ENCODE peak calls at places on chromosomes 1 and 21, in six cellular contexts. One of them, this sample, is unnamed.
A peak's percentile ranks its signal among the peaks of the same experiment; 100 is the strongest.

GRCh38 chr1:58964428-58964827 is 180.6 kb upstream of the JUN start:
- DNase-seq in GM23248: no peak
- DNase-seq in right lobe of liver: no peak
- DNase-seq in left ventricle myocardium inferior: no peak
- DNase-seq in endodermal cell: no peak
- DNase-seq in SJSA1: no peak
- DNase-seq in this sample: no peak

GRCh38 chr21:31410763-31411278 is 66.8 kb upstream of the TIAM1 start:
- DNase-seq in GM23248: no peak
- DNase-seq in right lobe of liver: no peak
- DNase-seq in left ventricle myocardium inferior: no peak
- DNase-seq in endodermal cell: no peak
- DNase-seq in SJSA1: no peak
- DNase-seq in this sample: no peak

GRCh38 chr1:226181996-226182714 is 4.4 kb downstream of the ACBD3 start:
- DNase-seq in GM23248: peak; percentile 88
- DNase-seq in right lobe of liver: peak; percentile 33
- DNase-seq in left ventricle myocardium inferior: peak; percentile 53
- DNase-seq in endodermal cell: peak; percentile 54
- DNase-seq in SJSA1: peak; percentile 30
- DNase-seq in this sample: peak; percentile 44

GRCh38 chr1:115090547-115090946 is 1.2 kb upstream of the TSPAN2 start:
- DNase-seq in GM23248: peak; percentile 81
- DNase-seq in right lobe of liver: no peak
- DNase-seq in left ventricle myocardium inferior: peak; percentile 31
- DNase-seq in endodermal cell: peak; percentile 79
- DNase-seq in SJSA1: no peak
- DNase-seq in this sample: no peak

GRCh38 chr1:226664413-226665101 is 74.5 kb downstream of the ITPKB start:
- DNase-seq in GM23248: peak; percentile 91
- DNase-seq in right lobe of liver: no peak
- DNase-seq in left ventricle myocardium inferior: peak; percentile 46
- DNase-seq in endodermal cell: no peak
- DNase-seq in SJSA1: peak; percentile 92
- DNase-seq in this sample: no peak

GRCh38 chr1:23664837-23665795 is 26.5 kb upstream of the RPL11 start:
- DNase-seq in GM23248: peak; percentile 62
- DNase-seq in right lobe of liver: no peak
- DNase-seq in left ventricle myocardium inferior: no peak
- DNase-seq in endodermal cell: peak; percentile 61
- DNase-seq in SJSA1: peak; percentile 33
- DNase-seq in this sample: peak; percentile 20

GRCh38 chr1:246320286-246320685 is 186.8 kb downstream of the SMYD3 start:
- DNase-seq in GM23248: no peak
- DNase-seq in right lobe of liver: no peak
- DNase-seq in left ventricle myocardium inferior: no peak
- DNase-seq in endodermal cell: no peak
- DNase-seq in SJSA1: no peak
- DNase-seq in this sample: no peak

GRCh38 chr1:168007691-168008090 is 70.8 kb upstream of the MPC2 start:
- DNase-seq in GM23248: no peak
- DNase-seq in right lobe of liver: no peak
- DNase-seq in left ventricle myocardium inferior: no peak
- DNase-seq in endodermal cell: no peak
- DNase-seq in SJSA1: no peak
- DNase-seq in this sample: no peak

GRCh38 chr21:15415541-15416261 is 314.1 kb upstream of the USP25 start:
- DNase-seq in GM23248: peak; percentile 28
- DNase-seq in right lobe of liver: no peak
- DNase-seq in left ventricle myocardium inferior: no peak
- DNase-seq in endodermal cell: no peak
- DNase-seq in SJSA1: no peak
- DNase-seq in this sample: no peak

GRCh38 chr1:58780586-58781452 is 3.0 kb downstream of the JUN start:
- DNase-seq in GM23248: peak; percentile 38
- DNase-seq in right lobe of liver: no peak
- DNase-seq in left ventricle myocardium inferior: no peak
- DNase-seq in endodermal cell: no peak
- DNase-seq in SJSA1: peak; percentile 34
- DNase-seq in this sample: peak; percentile 59

GRCh38 chr1:20371411-20371810 is 80.7 kb downstream of the VWA5B1 start:
- DNase-seq in GM23248: peak; percentile 48
- DNase-seq in right lobe of liver: no peak
- DNase-seq in left ventricle myocardium inferior: no peak
- DNase-seq in endodermal cell: peak; percentile 84
- DNase-seq in SJSA1: no peak
- DNase-seq in this sample: no peak

GRCh38 chr1:231684333-231685244 is 58.0 kb downstream of the DISC1 start:
- DNase-seq in GM23248: no peak
- DNase-seq in right lobe of liver: no peak
- DNase-seq in left ventricle myocardium inferior: no peak
- DNase-seq in endodermal cell: no peak
- DNase-seq in SJSA1: peak; percentile 57
- DNase-seq in this sample: no peak

GRCh38 chr1:167229719-167230385 is 9.2 kb downstream of the POU2F1 start:
- DNase-seq in GM23248: no peak
- DNase-seq in right lobe of liver: no peak
- DNase-seq in left ventricle myocardium inferior: no peak
- DNase-seq in endodermal cell: no peak
- DNase-seq in SJSA1: no peak
- DNase-seq in this sample: no peak

GRCh38 chr1:161440312-161440894 is 64.9 kb upstream of the FCGR2A start:
- DNase-seq in GM23248: peak; percentile 73
- DNase-seq in right lobe of liver: peak; percentile 46
- DNase-seq in left ventricle myocardium inferior: peak; percentile 53
- DNase-seq in endodermal cell: peak; percentile 91
- DNase-seq in SJSA1: peak; percentile 91
- DNase-seq in this sample: peak; percentile 39

GRCh38 chr21:45954271-45954670 is 27.3 kb upstream of the COL6A1 start:
- DNase-seq in GM23248: peak; percentile 88
- DNase-seq in right lobe of liver: no peak
- DNase-seq in left ventricle myocardium inferior: no peak
- DNase-seq in endodermal cell: peak; percentile 75
- DNase-seq in SJSA1: no peak
- DNase-seq in this sample: no peak

GRCh38 chr21:45618846-45619485 is 24.6 kb upstream of the PCBP3 start:
- DNase-seq in GM23248: peak; percentile 43
- DNase-seq in right lobe of liver: peak; percentile 6
- DNase-seq in left ventricle myocardium inferior: no peak
- DNase-seq in endodermal cell: peak; percentile 44
- DNase-seq in SJSA1: no peak
- DNase-seq in this sample: no peak

GRCh38 chr1:152577168-152577567 is 3.1 kb downstream of the LCE3D start:
- DNase-seq in GM23248: peak; percentile 70
- DNase-seq in right lobe of liver: no peak
- DNase-seq in left ventricle myocardium inferior: no peak
- DNase-seq in endodermal cell: no peak
- DNase-seq in SJSA1: no peak
- DNase-seq in this sample: peak; percentile 28

GRCh38 chr1:52098139-52098871 is 42.2 kb downstream of the BTF3L4 start:
- DNase-seq in GM23248: no peak
- DNase-seq in right lobe of liver: no peak
- DNase-seq in left ventricle myocardium inferior: no peak
- DNase-seq in endodermal cell: no peak
- DNase-seq in SJSA1: no peak
- DNase-seq in this sample: no peak

GRCh38 chr1:161907266-161907665 is 116.4 kb downstream of the OLFML2B start:
- DNase-seq in GM23248: no peak
- DNase-seq in right lobe of liver: no peak
- DNase-seq in left ventricle myocardium inferior: no peak
- DNase-seq in endodermal cell: no peak
- DNase-seq in SJSA1: no peak
- DNase-seq in this sample: no peak

GRCh38 chr1:91712981-91713841 is 172.7 kb downstream of the TGFBR3 start:
- DNase-seq in GM23248: peak; percentile 80
- DNase-seq in right lobe of liver: peak; percentile 35
- DNase-seq in left ventricle myocardium inferior: peak; percentile 69
- DNase-seq in endodermal cell: no peak
- DNase-seq in SJSA1: no peak
- DNase-seq in this sample: no peak

GRCh38 chr1:81304187-81304586 is 496.5 kb upstream of the ADGRL2 start:
- DNase-seq in GM23248: peak; percentile 68
- DNase-seq in right lobe of liver: no peak
- DNase-seq in left ventricle myocardium inferior: no peak
- DNase-seq in endodermal cell: no peak
- DNase-seq in SJSA1: peak; percentile 34
- DNase-seq in this sample: peak; percentile 61

GRCh38 chr1:157040802-157041201 is 4.7 kb downstream of the ARHGEF11 start:
- DNase-seq in GM23248: peak; percentile 35
- DNase-seq in right lobe of liver: no peak
- DNase-seq in left ventricle myocardium inferior: no peak
- DNase-seq in endodermal cell: no peak
- DNase-seq in SJSA1: no peak
- DNase-seq in this sample: no peak

GRCh38 chr21:36728371-36729111 is 29.6 kb downstream of the SIM2 start:
- DNase-seq in GM23248: no peak
- DNase-seq in right lobe of liver: no peak
- DNase-seq in left ventricle myocardium inferior: no peak
- DNase-seq in endodermal cell: no peak
- DNase-seq in SJSA1: no peak
- DNase-seq in this sample: no peak

GRCh38 chr1:88608139-88608943 is 75.7 kb upstream of the PKN2 start:
- DNase-seq in GM23248: peak; percentile 54
- DNase-seq in right lobe of liver: no peak
- DNase-seq in left ventricle myocardium inferior: no peak
- DNase-seq in endodermal cell: no peak
- DNase-seq in SJSA1: peak; percentile 14
- DNase-seq in this sample: no peak

GRCh38 chr1:241325441-241325840 is 31.6 kb downstream of the RGS7 start:
- DNase-seq in GM23248: no peak
- DNase-seq in right lobe of liver: no peak
- DNase-seq in left ventricle myocardium inferior: no peak
- DNase-seq in endodermal cell: no peak
- DNase-seq in SJSA1: no peak
- DNase-seq in this sample: no peak
- H3K4me1 ChIP-seq in GM23248: no peaks in the 10 kb centered on the region
- H3K4me1 ChIP-seq in right lobe of liver: no peaks in the 10 kb centered on the region
- H3K4me1 ChIP-seq in left ventricle myocardium inferior: no peaks in the 10 kb centered on the region
- H3K4me1 ChIP-seq in endodermal cell: no peaks in the 10 kb centered on the region
- H3K4me1 ChIP-seq in SJSA1: no peaks in the 10 kb centered on the region
- H3K4me1 ChIP-seq in this sample: no peaks in the 10 kb centered on the region

GRCh38 chr1:169701261-169701802 is 10.1 kb downstream of the SELL start:
- DNase-seq in GM23248: no peak
- DNase-seq in right lobe of liver: no peak
- DNase-seq in left ventricle myocardium inferior: no peak
- DNase-seq in endodermal cell: no peak
- DNase-seq in SJSA1: no peak
- DNase-seq in this sample: no peak
- H3K4me1 ChIP-seq in GM23248: no peaks in the 10 kb centered on the region
- H3K4me1 ChIP-seq in right lobe of liver: no peaks in the 10 kb centered on the region
- H3K4me1 ChIP-seq in left ventricle myocardium inferior: no peaks in the 10 kb centered on the region
- H3K4me1 ChIP-seq in endodermal cell: no peaks in the 10 kb centered on the region
- H3K4me1 ChIP-seq in SJSA1: no peaks in the 10 kb centered on the region
- H3K4me1 ChIP-seq in this sample: no peaks in the 10 kb centered on the region

GRCh38 chr1:200366577-200367253 is 43.1 kb downstream of the ZNF281 start:
- DNase-seq in GM23248: no peak
- DNase-seq in right lobe of liver: peak; percentile 41
- DNase-seq in left ventricle myocardium inferior: no peak
- DNase-seq in endodermal cell: peak; percentile 49
- DNase-seq in SJSA1: no peak
- DNase-seq in this sample: no peak

GRCh38 chr1:200369706-200370105 is 40.1 kb downstream of the ZNF281 start:
- DNase-seq in GM23248: no peak
- DNase-seq in right lobe of liver: no peak
- DNase-seq in left ventricle myocardium inferior: no peak
- DNase-seq in endodermal cell: peak; percentile 42
- DNase-seq in SJSA1: no peak
- DNase-seq in this sample: no peak

GRCh38 chr1:200367841-200368534 is 41.8 kb downstream of the ZNF281 start:
- DNase-seq in GM23248: peak; percentile 94
- DNase-seq in right lobe of liver: no peak
- DNase-seq in left ventricle myocardium inferior: no peak
- DNase-seq in endodermal cell: peak; percentile 45
- DNase-seq in SJSA1: peak; percentile 55
- DNase-seq in this sample: no peak

GRCh38 chr1:200369131-200369530 is 40.7 kb downstream of the ZNF281 start:
- DNase-seq in GM23248: no peak
- DNase-seq in right lobe of liver: no peak
- DNase-seq in left ventricle myocardium inferior: no peak
- DNase-seq in endodermal cell: peak; percentile 50
- DNase-seq in SJSA1: no peak
- DNase-seq in this sample: no peak

GRCh38 chr1:200368556-200368955 is 41.3 kb downstream of the ZNF281 start:
- DNase-seq in GM23248: peak; percentile 4
- DNase-seq in right lobe of liver: no peak
- DNase-seq in left ventricle myocardium inferior: no peak
- DNase-seq in endodermal cell: peak; percentile 57
- DNase-seq in SJSA1: no peak
- DNase-seq in this sample: no peak
- H3K4me1 ChIP-seq in GM23248: peaks cover 80% of the 10 kb centered on the region
- H3K4me1 ChIP-seq in right lobe of liver: peaks cover 31% of the 10 kb centered on the region
- H3K4me1 ChIP-seq in left ventricle myocardium inferior: no peaks in the 10 kb centered on the region
- H3K4me1 ChIP-seq in endodermal cell: peaks cover 27% of the 10 kb centered on the region
- H3K4me1 ChIP-seq in SJSA1: peaks cover 79% of the 10 kb centered on the region
- H3K4me1 ChIP-seq in this sample: peaks cover 20% of the 10 kb centered on the region

GRCh38 chr21:35561076-35561475 is 499.2 kb downstream of the SETD4 start:
- DNase-seq in GM23248: no peak
- DNase-seq in right lobe of liver: no peak
- DNase-seq in left ventricle myocardium inferior: no peak
- DNase-seq in endodermal cell: no peak
- DNase-seq in SJSA1: no peak
- DNase-seq in this sample: no peak
- H3K4me1 ChIP-seq in GM23248: peaks cover 44% of the 10 kb centered on the region
- H3K4me1 ChIP-seq in right lobe of liver: no peaks in the 10 kb centered on the region
- H3K4me1 ChIP-seq in left ventricle myocardium inferior: peaks cover 10% of the 10 kb centered on the region
- H3K4me1 ChIP-seq in endodermal cell: no peaks in the 10 kb centered on the region
- H3K4me1 ChIP-seq in SJSA1: peaks cover 66% of the 10 kb centered on the region
- H3K4me1 ChIP-seq in this sample: no peaks in the 10 kb centered on the region

GRCh38 chr1:153670859-153671622 is at the start of gene ILF2:
- DNase-seq in GM23248: peak; percentile 98
- DNase-seq in right lobe of liver: peak; percentile 95
- DNase-seq in left ventricle myocardium inferior: peak; percentile 98
- DNase-seq in endodermal cell: peak; percentile 98
- DNase-seq in SJSA1: peak; percentile 100
- DNase-seq in this sample: peak; percentile 99
- H3K4me1 ChIP-seq in GM23248: peaks cover 9% of the 10 kb centered on the region
- H3K4me1 ChIP-seq in right lobe of liver: peaks cover 12% of the 10 kb centered on the region
- H3K4me1 ChIP-seq in left ventricle myocardium inferior: peaks cover 36% of the 10 kb centered on the region
- H3K4me1 ChIP-seq in endodermal cell: no peaks in the 10 kb centered on the region
- H3K4me1 ChIP-seq in SJSA1: peaks cover 6% of the 10 kb centered on the region
- H3K4me1 ChIP-seq in this sample: peaks cover 3% of the 10 kb centered on the region

GRCh38 chr1:1842360-1843146 is 48.3 kb downstream of the GNB1 start:
- DNase-seq in GM23248: no peak
- DNase-seq in right lobe of liver: no peak
- DNase-seq in left ventricle myocardium inferior: no peak
- DNase-seq in endodermal cell: no peak
- DNase-seq in SJSA1: no peak
- DNase-seq in this sample: no peak
- H3K4me1 ChIP-seq in GM23248: peaks cover 40% of the 10 kb centered on the region
- H3K4me1 ChIP-seq in right lobe of liver: peaks cover 18% of the 10 kb centered on the region
- H3K4me1 ChIP-seq in left ventricle myocardium inferior: peaks cover 81% of the 10 kb centered on the region
- H3K4me1 ChIP-seq in endodermal cell: peaks cover 9% of the 10 kb centered on the region
- H3K4me1 ChIP-seq in SJSA1: peaks cover 7% of the 10 kb centered on the region
- H3K4me1 ChIP-seq in this sample: peaks cover 22% of the 10 kb centered on the region

This sample was measured in foreskin keratinocyte.